ENCODE peak calls at places on chromosomes 1 and 21, in five cellular contexts. S is GM06990, X is stomach, N is foreskin fibroblast, H is uterus. B is an unnamed sample.

GRCh38 chr1:116569776-116570357 is 959 bp downstream of the CD58 start:
- DNase-seq in S (peak), X (peak), N (no peak), H (peak), B (no peak)

GRCh38 chr1:10649484-10650201 is 146.8 kb downstream of the CASZ1 start:
- DNase-seq in S (no peak), X (no peak), N (no peak), H (no peak), B (no peak)

GRCh38 chr1:60972841-60973364 is 109.5 kb upstream of the NFIA start:
- DNase-seq in S (no peak), X (no peak), N (peak), H (no peak), B (no peak)

GRCh38 chr1:244730153-244730933 is 77.4 kb downstream of the DESI2 start:
- DNase-seq in S (peak), X (peak), N (peak), H (peak), B (peak)

GRCh38 chr1:168341576-168341975 is 60.9 kb downstream of the TBX19 start:
- DNase-seq in S (no peak), X (no peak), N (peak), H (no peak), B (no peak)

GRCh38 chr1:85578321-85579295 is 2.0 kb upstream of the CCN1 start:
- DNase-seq in S (no peak), X (no peak), N (peak), H (peak), B (peak)

GRCh38 chr1:226201029-226201593 is 14.6 kb upstream of the ACBD3 start:
- DNase-seq in S (no peak), X (no peak), N (no peak), H (no peak), B (peak)

GRCh38 chr1:169853335-169853734 is 40.4 kb downstream of the SCYL3 start:
- DNase-seq in S (no peak), X (no peak), N (no peak), H (no peak), B (no peak)

GRCh38 chr1:163174524-163175437 is 27.9 kb downstream of the RGS5 start:
- DNase-seq in S (no peak), X (peak), N (peak), H (peak), B (peak)

GRCh38 chr1:192436441-192437078 is 119.8 kb downstream of the RGS21 start:
- DNase-seq in S (no peak), X (no peak), N (no peak), H (no peak), B (no peak)

GRCh38 chr1:12562955-12563576 is 54.9 kb downstream of the DHRS3 start:
- DNase-seq in S (no peak), X (no peak), N (no peak), H (no peak), B (no peak)

GRCh38 chr1:200139661-200140250 is 112.2 kb downstream of the NR5A2 start:
- DNase-seq in S (no peak), X (no peak), N (peak), H (no peak), B (peak)

GRCh38 chr1:32989160-32989894 is 24.7 kb upstream of the RNF19B start:
- DNase-seq in S (no peak), X (peak), N (peak), H (peak), B (no peak)

GRCh38 chr1:47664356-47664755 is 226.5 kb downstream of the FOXD2 start:
- DNase-seq in S (no peak), X (peak), N (no peak), H (no peak), B (no peak)

GRCh38 chr1:39977202-39977601 is 22.3 kb downstream of the MFSD2A start:
- DNase-seq in S (no peak), X (no peak), N (no peak), H (no peak), B (no peak)

GRCh38 chr1:245953876-245954660 is 553.0 kb downstream of the SMYD3 start:
- DNase-seq in S (no peak), X (no peak), N (no peak), H (no peak), B (peak)

GRCh38 chr1:119102051-119102450 is 38.4 kb downstream of the WARS2 start:
- DNase-seq in S (no peak), X (no peak), N (no peak), H (no peak), B (no peak)

GRCh38 chr1:91736146-91736998 is 149.6 kb downstream of the TGFBR3 start:
- DNase-seq in S (no peak), X (no peak), N (no peak), H (no peak), B (no peak)

GRCh38 chr21:44892536-44893277 is 19.2 kb upstream of the PTTG1IP start:
- DNase-seq in S (peak), X (peak), N (no peak), H (peak), B (peak)

GRCh38 chr1:200317236-200317635 is 92.6 kb downstream of the ZNF281 start:
- DNase-seq in S (no peak), X (no peak), N (peak), H (no peak), B (no peak)

GRCh38 chr1:156705918-156706646 is 699 bp upstream of the CRABP2 start:
- DNase-seq in S (peak), X (peak), N (peak), H (peak), B (peak)

GRCh38 chr1:67651031-67651430 is 34.0 kb upstream of the GADD45A start:
- DNase-seq in S (no peak), X (no peak), N (no peak), H (no peak), B (no peak)

GRCh38 chr1:112937495-112937894 is 18.5 kb downstream of the SLC16A1 start:
- DNase-seq in S (no peak), X (no peak), N (no peak), H (no peak), B (no peak)

GRCh38 chr21:17542371-17542992 is 29.6 kb downstream of the CXADR start:
- DNase-seq in S (no peak), X (no peak), N (no peak), H (no peak), B (no peak)

GRCh38 chr1:230320804-230321203 is 105.3 kb downstream of the PGBD5 start:
- DNase-seq in S (no peak), X (no peak), N (no peak), H (no peak), B (no peak)

GRCh38 chr21:36691539-36692124 is 7.3 kb upstream of the SIM2 start:
- DNase-seq in S (no peak), X (no peak), N (no peak), H (no peak), B (no peak)

GRCh38 chr21:44090332-44090731 is 16.9 kb upstream of the PWP2 start:
- DNase-seq in S (no peak), X (peak), N (no peak), H (no peak), B (no peak)

GRCh38 chr1:113811353-113811887 is 856 bp downstream of the RSBN1 start:
- DNase-seq in S (no peak), X (no peak), N (no peak), H (no peak), B (peak)

GRCh38 chr1:154719586-154720327 is 111.8 kb upstream of the ADAR start:
- DNase-seq in S (no peak), X (no peak), N (no peak), H (no peak), B (no peak)

GRCh38 chr1:35810096-35810860 is 2.5 kb downstream of the AGO4 start:
- DNase-seq in S (no peak), X (no peak), N (no peak), H (no peak), B (no peak)

GRCh38 chr1:241627453-241628329 is 12.5 kb downstream of the CHML start:
- DNase-seq in S (no peak), X (no peak), N (peak), H (no peak), B (peak)

GRCh38 chr21:45926281-45926680 is 55.3 kb upstream of the COL6A1 start:
- DNase-seq in S (no peak), X (no peak), N (no peak), H (no peak), B (no peak)
- TF ChIP-seq CTCF in S (no peak), X (no peak), N (no peak), H (no peak), B (no peak)

GRCh38 chr21:26170471-26171309 is at the start of gene APP:
- DNase-seq in S (peak), X (peak), N (peak), H (peak), B (peak)

GRCh38 chr21:26169061-26169610 is 1.4 kb downstream of the APP start:
- DNase-seq in S (no peak), X (peak), N (peak), H (peak), B (peak)

GRCh38 chr21:26167593-26167992 is 3.0 kb downstream of the APP start:
- DNase-seq in S (no peak), X (no peak), N (no peak), H (no peak), B (no peak)

GRCh38 chr21:26171310-26172100 is 935 bp upstream of the APP start:
- DNase-seq in S (no peak), X (no peak), N (no peak), H (no peak), B (no peak)

GRCh38 chr21:26169611-26170470 is 729 bp downstream of the APP start:
- DNase-seq in S (peak), X (peak), N (peak), H (peak), B (peak)
- TF ChIP-seq CTCF in S (no peak), X (no peak), N (no peak), H (no peak), B (no peak)

GRCh38 chr1:71717186-71717585 is 565.2 kb downstream of the NEGR1 start:
- DNase-seq in S (no peak), X (no peak), N (peak), H (no peak), B (no peak)

GRCh38 chr1:71719330-71719729 is 563.0 kb downstream of the NEGR1 start:
- DNase-seq in S (no peak), X (no peak), N (no peak), H (no peak), B (no peak)

GRCh38 chr1:71721532-71721931 is 560.8 kb downstream of the NEGR1 start:
- DNase-seq in S (no peak), X (no peak), N (no peak), H (no peak), B (no peak)
- TF ChIP-seq CTCF in S (no peak), X (no peak), N (no peak), H (no peak), B (no peak)

GRCh38 chr1:152182942-152183341 is 23.9 kb upstream of the RPTN start:
- DNase-seq in S (no peak), X (no peak), N (peak), H (no peak), B (no peak)

GRCh38 chr1:152185544-152186391 is 26.7 kb upstream of the RPTN start:
- DNase-seq in S (peak), X (peak), N (peak), H (no peak), B (peak)

GRCh38 chr1:152179566-152179965 is 20.5 kb upstream of the RPTN start:
- DNase-seq in S (no peak), X (no peak), N (peak), H (no peak), B (no peak)

GRCh38 chr1:152186556-152187285 is 27.7 kb upstream of the RPTN start:
- DNase-seq in S (no peak), X (no peak), N (no peak), H (no peak), B (no peak)

GRCh38 chr1:152182431-152182830 is 23.4 kb upstream of the RPTN start:
- DNase-seq in S (no peak), X (no peak), N (no peak), H (no peak), B (no peak)
- TF ChIP-seq CTCF in S (peak), X (no peak), N (peak), H (no peak), B (peak)

GRCh38 chr1:176950736-176951308 is 213.7 kb downstream of the ASTN1 start:
- DNase-seq in S (no peak), X (no peak), N (no peak), H (no peak), B (no peak)

GRCh38 chr1:176959461-176959860 is 205.1 kb downstream of the ASTN1 start:
- DNase-seq in S (no peak), X (no peak), N (no peak), H (no peak), B (no peak)

GRCh38 chr1:176949033-176949662 is 215.4 kb downstream of the ASTN1 start:
- DNase-seq in S (peak), X (peak), N (peak), H (no peak), B (peak)

GRCh38 chr1:176957603-176958002 is 206.9 kb downstream of the ASTN1 start:
- DNase-seq in S (no peak), X (no peak), N (no peak), H (no peak), B (no peak)

GRCh38 chr1:176954242-176954641 is 210.3 kb downstream of the ASTN1 start:
- DNase-seq in S (no peak), X (no peak), N (no peak), H (no peak), B (no peak)
- TF ChIP-seq CTCF in S (peak), X (no peak), N (no peak), H (no peak), B (no peak)

DNA sequence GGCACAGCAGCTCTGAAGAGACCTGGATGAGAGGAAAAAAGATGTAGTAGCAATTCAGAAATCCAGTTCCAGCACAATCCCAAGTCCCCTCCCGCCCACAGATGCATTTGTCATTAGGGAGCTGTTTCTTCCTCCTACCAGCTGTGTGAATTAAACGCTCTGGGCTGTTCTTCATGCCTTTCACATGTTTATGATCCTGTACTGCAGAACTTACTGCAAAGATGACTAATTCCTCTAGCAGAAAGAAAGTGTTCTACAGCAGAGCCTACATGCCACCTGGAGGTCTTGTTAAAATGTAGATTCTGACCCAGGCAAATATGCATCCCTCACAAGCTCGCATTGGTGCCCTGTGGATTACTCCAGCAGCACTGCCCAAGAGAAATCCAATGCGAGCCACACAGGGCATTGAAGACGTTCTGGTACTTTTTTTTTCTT is 6.5 kb downstream of the ENO1 start:
- DNase-seq in S (no peak), X (no peak), N (no peak), H (no peak), B (no peak)
- TF ChIP-seq CTCF in S (no peak), X (no peak), N (no peak), H (no peak), B (no peak)

GRCh38 chr1:27755865-27756264 is 17.2 kb upstream of the STX12 start:
- DNase-seq in S (no peak), X (no peak), N (no peak), H (no peak), B (no peak)

GRCh38 chr1:27755286-27755685 is 17.7 kb upstream of the STX12 start:
- DNase-seq in S (no peak), X (no peak), N (no peak), H (no peak), B (no peak)

GRCh38 chr1:27759236-27759635 is 13.8 kb upstream of the STX12 start:
- DNase-seq in S (no peak), X (no peak), N (no peak), H (no peak), B (no peak)

GRCh38 chr1:27763358-27763757 is 9.7 kb upstream of the STX12 start:
- DNase-seq in S (no peak), X (no peak), N (no peak), H (no peak), B (no peak)

DNA sequence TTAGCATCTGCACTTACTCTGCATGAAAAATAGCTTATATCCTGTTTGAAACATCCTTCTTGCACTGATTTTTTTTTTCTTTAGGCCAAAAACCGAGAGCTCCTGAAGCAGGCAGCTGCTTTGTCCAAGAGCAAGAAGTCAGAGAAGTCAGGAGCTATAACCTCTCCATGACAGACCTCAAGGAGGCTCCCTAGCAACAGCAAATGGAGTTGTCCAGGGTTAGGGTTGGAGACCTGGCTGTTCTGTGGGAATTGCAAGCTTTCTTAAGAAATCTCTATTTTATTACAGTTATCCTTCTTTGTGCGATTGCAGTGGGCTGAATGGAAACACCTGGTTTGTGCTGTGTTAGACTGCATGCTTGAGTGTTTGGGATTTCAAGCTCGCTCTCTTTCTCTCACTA is 12.6 kb upstream of the STX12 start:
- DNase-seq in S (no peak), X (no peak), N (no peak), H (no peak), B (no peak)
- TF ChIP-seq CTCF in S (no peak), X (no peak), N (no peak), H (no peak), B (no peak)

GRCh38 chr1:207427832-207428231 is 26.3 kb upstream of the CR2 start:
- DNase-seq in S (no peak), X (no peak), N (no peak), H (no peak), B (no peak)

GRCh38 chr1:207431508-207431907 is 22.6 kb upstream of the CR2 start:
- DNase-seq in S (no peak), X (no peak), N (no peak), H (no peak), B (no peak)

GRCh38 chr1:207430602-207431001 is 23.5 kb upstream of the CR2 start:
- DNase-seq in S (peak), X (no peak), N (no peak), H (no peak), B (no peak)

GRCh38 chr1:207429963-207430362 is 24.2 kb upstream of the CR2 start:
- DNase-seq in S (no peak), X (no peak), N (no peak), H (no peak), B (peak)

GRCh38 chr1:207428783-207429182 is 25.3 kb upstream of the CR2 start:
- DNase-seq in S (no peak), X (no peak), N (no peak), H (no peak), B (no peak)
- TF ChIP-seq CTCF in S (no peak), X (no peak), N (no peak), H (no peak), B (no peak)

GRCh38 chr1:201481004-201481380 is 12.0 kb upstream of the PHLDA3 start:
- DNase-seq in S (no peak), X (no peak), N (no peak), H (no peak), B (no peak)

GRCh38 chr1:201479331-201479730 is 10.3 kb upstream of the PHLDA3 start:
- DNase-seq in S (no peak), X (no peak), N (no peak), H (no peak), B (no peak)

GRCh38 chr1:201482755-201483154 is 13.8 kb upstream of the PHLDA3 start:
- DNase-seq in S (peak), X (no peak), N (no peak), H (no peak), B (peak)

GRCh38 chr1:201481761-201482493 is 12.9 kb upstream of the PHLDA3 start:
- DNase-seq in S (peak), X (peak), N (peak), H (peak), B (peak)

DNA sequence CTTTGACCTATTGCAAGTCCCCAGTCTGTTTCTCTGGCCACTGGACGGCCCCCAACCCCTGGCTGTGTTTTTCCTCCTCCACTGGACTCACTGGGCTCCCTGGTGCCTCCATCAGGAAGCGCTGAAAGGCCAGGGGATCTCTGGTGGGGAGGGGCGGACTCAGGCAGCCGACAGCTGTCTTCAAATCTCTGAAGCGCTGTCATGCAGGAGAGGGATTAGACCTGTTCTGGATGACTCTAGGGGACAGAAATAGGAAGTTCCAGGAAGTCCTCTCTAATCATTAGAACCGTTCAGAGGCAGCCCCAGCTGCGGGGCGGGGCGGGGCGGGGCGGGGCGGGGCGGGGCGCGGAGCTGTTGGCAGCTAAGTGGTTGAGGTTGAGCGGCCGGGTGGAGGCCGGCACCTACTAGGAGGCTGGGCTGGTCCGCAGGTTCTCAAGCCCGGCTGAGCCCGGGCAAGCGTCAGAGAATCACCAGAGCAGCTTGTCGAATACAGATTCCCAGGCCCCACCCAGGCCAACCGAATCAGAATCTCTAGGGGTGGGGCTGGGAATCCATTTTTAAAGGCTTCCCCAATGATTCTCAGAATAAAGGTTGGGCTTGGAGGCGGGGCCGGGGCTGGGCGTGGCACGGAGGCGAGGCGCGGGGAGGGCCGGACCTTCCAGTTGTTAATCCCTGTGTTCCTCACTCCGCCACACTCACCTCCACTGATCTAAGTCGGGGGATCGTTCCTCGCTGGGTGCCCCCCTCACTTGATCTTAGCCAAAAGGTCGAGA is 11.4 kb upstream of the PHLDA3 start:
- DNase-seq in S (peak), X (peak), N (peak), H (peak), B (peak)
- TF ChIP-seq CTCF in S (no peak), X (no peak), N (no peak), H (no peak), B (no peak)

B was measured in GM13977.